ENCODE peak calls at places on chromosomes 5 and 9, in four cellular contexts. Y is heart right ventricle; G is stimulated activated CD4-positive, alpha-beta T cell treated with anti-CD3 and anti-CD28 coated beads, Interleukin-4, amount 100 ng/mL, for 4 hours; I is upper lobe of right lung. Q is an unnamed sample.

GRCh38 chr5:95238560-95239325 is 46.2 kb downstream of the MCTP1 start:
- DNase-seq in Y (no peak), G (no peak), I (no peak), Q (no peak)

GRCh38 chr5:172592881-172593280 is 48.2 kb upstream of the NEURL1B start:
- DNase-seq in Y (no peak), G (no peak), I (no peak), Q (no peak)

GRCh38 chr5:36573441-36573840 is 33.0 kb upstream of the SLC1A3 start:
- DNase-seq in Y (no peak), G (no peak), I (no peak), Q (no peak)

GRCh38 chr5:149062371-149063016 is 368 bp downstream of the SH3TC2 start:
- DNase-seq in Y (no peak), G (no peak), I (no peak), Q (peak)

GRCh38 chr9:115164511-115164974 is 46.6 kb upstream of the TNC start:
- DNase-seq in Y (no peak), G (no peak), I (no peak), Q (no peak)

GRCh38 chr5:71839049-71839834 is 120.2 kb downstream of the CARTPT start:
- DNase-seq in Y (peak), G (no peak), I (no peak), Q (no peak)

GRCh38 chr9:4855861-4856260 is 63.1 kb downstream of the RCL1 start:
- DNase-seq in Y (no peak), G (no peak), I (no peak), Q (no peak)

GRCh38 chr5:16178745-16179372 is 732 bp downstream of the MARCHF11 start:
- DNase-seq in Y (peak), G (no peak), I (peak), Q (peak)

GRCh38 chr5:17105744-17106450 is 111.5 kb upstream of the BASP1 start:
- DNase-seq in Y (no peak), G (no peak), I (no peak), Q (peak)

GRCh38 chr9:121564861-121565260 is 65.2 kb upstream of the GGTA1 start:
- DNase-seq in Y (no peak), G (no peak), I (no peak), Q (no peak)

GRCh38 chr5:102823441-102823874 is 68.4 kb downstream of the PAM start:
- DNase-seq in Y (no peak), G (no peak), I (no peak), Q (no peak)

GRCh38 chr9:71703172-71703872 is 65.0 kb downstream of the CEMIP2 start:
- DNase-seq in Y (no peak), G (no peak), I (no peak), Q (no peak)

GRCh38 chr5:56737002-56737621 is 78.2 kb upstream of the MAP3K1 start:
- DNase-seq in Y (no peak), G (no peak), I (no peak), Q (no peak)

GRCh38 chr9:86795861-86796497 is 151.3 kb downstream of the GAS1 start:
- DNase-seq in Y (no peak), G (no peak), I (no peak), Q (peak)

GRCh38 chr9:34197756-34198711 is 19.2 kb downstream of the UBAP1 start:
- DNase-seq in Y (no peak), G (no peak), I (peak), Q (no peak)

Q was measured in heart left ventricle.